ENCODE peak calls at places on chromosomes 5 and 9, in six cellular contexts. Z, O, H, F, U and I are unnamed samples.

GRCh38 chr5:152505442-152506042 is 100.5 kb upstream of the NMUR2 start:
- DNase-seq in Z (peak), O (peak), H (peak), F (peak), U (peak), I (peak)

GRCh38 chr9:24497671-24498070 is 48.0 kb downstream of the IZUMO3 start:
- DNase-seq in Z (no peak), O (no peak), H (no peak), F (no peak), U (no peak), I (no peak)

GRCh38 chr9:4594545-4594944 is 67.5 kb upstream of the PLPP6 start:
- DNase-seq in Z (no peak), O (no peak), H (no peak), F (no peak), U (no peak), I (no peak)

GRCh38 chr5:75234251-75234650 is 2.4 kb downstream of the ANKRD31 start:
- DNase-seq in Z (no peak), O (no peak), H (no peak), F (no peak), U (no peak), I (no peak)

GRCh38 chr9:128555180-128555721 is 2.9 kb downstream of the SPTAN1 start:
- DNase-seq in Z (no peak), O (peak), H (peak), F (no peak), U (no peak), I (peak)

GRCh38 chr5:65172486-65173129 is 309.1 kb downstream of the ADAMTS6 start:
- DNase-seq in Z (no peak), O (peak), H (no peak), F (no peak), U (no peak), I (no peak)

GRCh38 chr9:69678843-69679538 is 6.8 kb upstream of the APBA1 start:
- DNase-seq in Z (no peak), O (no peak), H (no peak), F (no peak), U (no peak), I (no peak)

GRCh38 chr9:98770717-98771116 is 25.6 kb downstream of the ANKS6 start:
- DNase-seq in Z (no peak), O (no peak), H (no peak), F (no peak), U (no peak), I (no peak)

GRCh38 chr5:107553063-107553676 is 117.6 kb downstream of the EFNA5 start:
- DNase-seq in Z (no peak), O (peak), H (no peak), F (no peak), U (no peak), I (no peak)

GRCh38 chr5:170108266-170108785 is 2.6 kb downstream of the FOXI1 start:
- DNase-seq in Z (no peak), O (no peak), H (no peak), F (no peak), U (no peak), I (no peak)

GRCh38 chr5:173745561-173745960 is 129.1 kb upstream of the BOD1 start:
- DNase-seq in Z (no peak), O (peak), H (peak), F (no peak), U (no peak), I (no peak)

GRCh38 chr5:55027589-55027988 is 3.5 kb downstream of the GZMK start:
- DNase-seq in Z (no peak), O (no peak), H (no peak), F (no peak), U (no peak), I (no peak)

GRCh38 chr5:1767524-1768282 is 31.9 kb downstream of the MRPL36 start:
- DNase-seq in Z (peak), O (no peak), H (no peak), F (no peak), U (no peak), I (peak)

GRCh38 chr9:81685763-81686613 is 3.4 kb downstream of the TLE1 start:
- DNase-seq in Z (no peak), O (peak), H (no peak), F (no peak), U (no peak), I (no peak)

GRCh38 chr9:127886401-127886972 is 9.0 kb upstream of the AK1 start:
- DNase-seq in Z (no peak), O (no peak), H (no peak), F (no peak), U (no peak), I (peak)

GRCh38 chr9:31119882-31120481 is 1264.5 kb upstream of the ACO1 start:
- DNase-seq in Z (no peak), O (peak), H (peak), F (no peak), U (no peak), I (peak)

GRCh38 chr5:148309019-148309418 is 3.2 kb upstream of the SPINK7 start:
- DNase-seq in Z (no peak), O (no peak), H (no peak), F (no peak), U (no peak), I (no peak)

GRCh38 chr9:32004431-32005076 is 379.9 kb upstream of the ACO1 start:
- DNase-seq in Z (no peak), O (no peak), H (no peak), F (no peak), U (no peak), I (no peak)

GRCh38 chr9:35905912-35906679 is at the start of gene HRCT1:
- DNase-seq in Z (no peak), O (peak), H (no peak), F (no peak), U (peak), I (no peak)

GRCh38 chr5:78615697-78616096 is 32.9 kb downstream of the LHFPL2 start:
- DNase-seq in Z (no peak), O (no peak), H (peak), F (no peak), U (no peak), I (no peak)

GRCh38 chr9:136014928-136015633 is 53.9 kb upstream of the UBAC1 start:
- DNase-seq in Z (peak), O (no peak), H (no peak), F (no peak), U (peak), I (peak)

GRCh38 chr5:52888363-52888762 is 100.6 kb downstream of the ITGA1 start:
- DNase-seq in Z (no peak), O (no peak), H (no peak), F (no peak), U (no peak), I (no peak)

GRCh38 chr5:81425569-81425968 is 31.6 kb upstream of the ACOT12 start:
- DNase-seq in Z (no peak), O (peak), H (peak), F (no peak), U (no peak), I (no peak)

GRCh38 chr5:87210743-87211142 is 56.9 kb upstream of the RASA1 start:
- DNase-seq in Z (no peak), O (no peak), H (no peak), F (no peak), U (no peak), I (no peak)

GRCh38 chr9:100472725-100473261 is at the start of gene TMEFF1:
- DNase-seq in Z (peak), O (peak), H (peak), F (peak), U (no peak), I (peak)

GRCh38 chr5:75509956-75510355 is 1.5 kb downstream of the CERT1 start:
- DNase-seq in Z (no peak), O (peak), H (no peak), F (no peak), U (peak), I (no peak)